ENCODE peak calls at places on chromosome 12, in seven cellular contexts. One of them, this sample, is unnamed.

GRCh38 chr12:19704966-19705365 is 265.7 kb downstream of the AEBP2 start:
- DNase-seq in K562: no peak
- DNase-seq in HuH-7.5: no peak
- DNase-seq in NCI-H774: no peak
- DNase-seq in lung: no peak
- DNase-seq in cardiac fibroblast: no peak
- DNase-seq in stimulated activated CD8-positive, alpha-beta memory T cell treated with anti-CD3 and anti-CD28 coated beads, Interleukin-12 subunit alpha, Interleukin-12 subunit beta, amount 100 ng/mL, for 4 hours: no peak
- DNase-seq in this sample: no peak

GRCh38 chr12:4564819-4565218 is 2.8 kb downstream of the DYRK4 start:
- DNase-seq in K562: no peak
- DNase-seq in HuH-7.5: no peak
- DNase-seq in NCI-H774: no peak
- DNase-seq in lung: no peak
- DNase-seq in cardiac fibroblast: no peak
- DNase-seq in stimulated activated CD8-positive, alpha-beta memory T cell treated with anti-CD3 and anti-CD28 coated beads, Interleukin-12 subunit alpha, Interleukin-12 subunit beta, amount 100 ng/mL, for 4 hours: no peak
- DNase-seq in this sample: no peak

GRCh38 chr12:107990325-107990724 is 138.8 kb upstream of the WSCD2 start:
- DNase-seq in K562: peak
- DNase-seq in HuH-7.5: no peak
- DNase-seq in NCI-H774: no peak
- DNase-seq in lung: no peak
- DNase-seq in cardiac fibroblast: peak
- DNase-seq in stimulated activated CD8-positive, alpha-beta memory T cell treated with anti-CD3 and anti-CD28 coated beads, Interleukin-12 subunit alpha, Interleukin-12 subunit beta, amount 100 ng/mL, for 4 hours: no peak
- DNase-seq in this sample: no peak

GRCh38 chr12:105107176-105107496 is 395 bp upstream of the WASHC4 start:
- DNase-seq in K562: peak
- DNase-seq in HuH-7.5: peak
- DNase-seq in NCI-H774: no peak
- DNase-seq in lung: no peak
- DNase-seq in cardiac fibroblast: peak
- DNase-seq in stimulated activated CD8-positive, alpha-beta memory T cell treated with anti-CD3 and anti-CD28 coated beads, Interleukin-12 subunit alpha, Interleukin-12 subunit beta, amount 100 ng/mL, for 4 hours: no peak
- DNase-seq in this sample: no peak

GRCh38 chr12:110931315-110931728 is 10.9 kb upstream of the MYL2 start:
- DNase-seq in K562: no peak
- DNase-seq in HuH-7.5: no peak
- DNase-seq in NCI-H774: no peak
- DNase-seq in lung: no peak
- DNase-seq in cardiac fibroblast: peak
- DNase-seq in stimulated activated CD8-positive, alpha-beta memory T cell treated with anti-CD3 and anti-CD28 coated beads, Interleukin-12 subunit alpha, Interleukin-12 subunit beta, amount 100 ng/mL, for 4 hours: no peak
- DNase-seq in this sample: no peak

GRCh38 chr12:12159988-12160387 is 89.2 kb downstream of the BCL2L14 start:
- DNase-seq in K562: no peak
- DNase-seq in HuH-7.5: no peak
- DNase-seq in NCI-H774: no peak
- DNase-seq in lung: no peak
- DNase-seq in cardiac fibroblast: peak
- DNase-seq in stimulated activated CD8-positive, alpha-beta memory T cell treated with anti-CD3 and anti-CD28 coated beads, Interleukin-12 subunit alpha, Interleukin-12 subunit beta, amount 100 ng/mL, for 4 hours: no peak
- DNase-seq in this sample: no peak

GRCh38 chr12:100234166-100234565 is 32.7 kb downstream of the DEPDC4 start:
- DNase-seq in K562: no peak
- DNase-seq in HuH-7.5: no peak
- DNase-seq in NCI-H774: no peak
- DNase-seq in lung: no peak
- DNase-seq in cardiac fibroblast: peak
- DNase-seq in stimulated activated CD8-positive, alpha-beta memory T cell treated with anti-CD3 and anti-CD28 coated beads, Interleukin-12 subunit alpha, Interleukin-12 subunit beta, amount 100 ng/mL, for 4 hours: no peak
- DNase-seq in this sample: no peak

GRCh38 chr12:175250-175649 is 38.7 kb downstream of the SLC6A12 start:
- DNase-seq in K562: no peak
- DNase-seq in HuH-7.5: no peak
- DNase-seq in NCI-H774: no peak
- DNase-seq in lung: no peak
- DNase-seq in cardiac fibroblast: no peak
- DNase-seq in stimulated activated CD8-positive, alpha-beta memory T cell treated with anti-CD3 and anti-CD28 coated beads, Interleukin-12 subunit alpha, Interleukin-12 subunit beta, amount 100 ng/mL, for 4 hours: no peak
- DNase-seq in this sample: no peak

GRCh38 chr12:116719661-116720060 is 18.2 kb downstream of the SPRING1 start:
- DNase-seq in K562: no peak
- DNase-seq in HuH-7.5: no peak
- DNase-seq in NCI-H774: no peak
- DNase-seq in lung: no peak
- DNase-seq in cardiac fibroblast: no peak
- DNase-seq in stimulated activated CD8-positive, alpha-beta memory T cell treated with anti-CD3 and anti-CD28 coated beads, Interleukin-12 subunit alpha, Interleukin-12 subunit beta, amount 100 ng/mL, for 4 hours: no peak
- DNase-seq in this sample: no peak

GRCh38 chr12:39426636-39427245 is 16.2 kb downstream of the KIF21A start:
- DNase-seq in K562: no peak
- DNase-seq in HuH-7.5: no peak
- DNase-seq in NCI-H774: no peak
- DNase-seq in lung: no peak
- DNase-seq in cardiac fibroblast: peak
- DNase-seq in stimulated activated CD8-positive, alpha-beta memory T cell treated with anti-CD3 and anti-CD28 coated beads, Interleukin-12 subunit alpha, Interleukin-12 subunit beta, amount 100 ng/mL, for 4 hours: no peak
- DNase-seq in this sample: no peak

GRCh38 chr12:9992296-9992695 is 6.6 kb downstream of the CLEC1B start:
- DNase-seq in K562: no peak
- DNase-seq in HuH-7.5: no peak
- DNase-seq in NCI-H774: no peak
- DNase-seq in lung: no peak
- DNase-seq in cardiac fibroblast: no peak
- DNase-seq in stimulated activated CD8-positive, alpha-beta memory T cell treated with anti-CD3 and anti-CD28 coated beads, Interleukin-12 subunit alpha, Interleukin-12 subunit beta, amount 100 ng/mL, for 4 hours: no peak
- DNase-seq in this sample: no peak

GRCh38 chr12:94678396-94678795 is 28.0 kb upstream of the TMCC3 start:
- DNase-seq in K562: no peak
- DNase-seq in HuH-7.5: no peak
- DNase-seq in NCI-H774: no peak
- DNase-seq in lung: no peak
- DNase-seq in cardiac fibroblast: no peak
- DNase-seq in stimulated activated CD8-positive, alpha-beta memory T cell treated with anti-CD3 and anti-CD28 coated beads, Interleukin-12 subunit alpha, Interleukin-12 subunit beta, amount 100 ng/mL, for 4 hours: no peak
- DNase-seq in this sample: no peak

GRCh38 chr12:112368856-112369255 is 13.4 kb downstream of the HECTD4 start:
- DNase-seq in K562: no peak
- DNase-seq in HuH-7.5: no peak
- DNase-seq in NCI-H774: no peak
- DNase-seq in lung: no peak
- DNase-seq in cardiac fibroblast: no peak
- DNase-seq in stimulated activated CD8-positive, alpha-beta memory T cell treated with anti-CD3 and anti-CD28 coated beads, Interleukin-12 subunit alpha, Interleukin-12 subunit beta, amount 100 ng/mL, for 4 hours: no peak
- DNase-seq in this sample: no peak